ENCODE peak calls at places on chromosomes 2 and 18, in nine cellular contexts. Y is CD8-positive, alpha-beta T cell; R is kidney; U is fibroblast of lung; W is HL-60; Z is right lobe of liver; J is H9; D is nephron progenitor cell; S is WTC11. M is an unnamed sample.

GRCh38 chr18:76496200-76496890 is 1.3 kb upstream of the ZNF516 start:
- DNase-seq in Y (peak; percentile 57), R (peak; percentile 83), U (peak; percentile 87), W (peak; percentile 97), Z (peak; percentile 79), J (peak; percentile 76), D (peak; percentile 73), S (peak; percentile 72), M (peak; percentile 80)

GRCh38 chr18:8699948-8700347 is 5.4 kb upstream of the MTCL1 start:
- DNase-seq in Y (no peak), R (no peak), U (no peak), W (peak; percentile 15), Z (no peak), J (no peak), D (no peak), S (no peak), M (no peak)

GRCh38 chr2:28615691-28616090 is 119.8 kb downstream of the PLB1 start:
- DNase-seq in Y (no peak), R (no peak), U (no peak), W (no peak), Z (no peak), J (no peak), D (no peak), S (no peak), M (no peak)

GRCh38 chr2:215833531-215834162 is 179.7 kb downstream of the MREG start:
- DNase-seq in Y (no peak), R (no peak), U (peak; percentile 86), W (peak; percentile 40), Z (no peak), J (no peak), D (no peak), S (no peak), M (no peak)

GRCh38 chr2:54666741-54667639 is 56.5 kb upstream of the EML6 start:
- DNase-seq in Y (no peak), R (no peak), U (peak; percentile 86), W (no peak), Z (peak; percentile 86), J (no peak), D (no peak), S (no peak), M (no peak)

GRCh38 chr18:25057491-25058050 is 294.4 kb downstream of the ZNF521 start:
- DNase-seq in Y (no peak), R (no peak), U (peak; percentile 39), W (no peak), Z (no peak), J (no peak), D (no peak), S (no peak), M (no peak)

GRCh38 chr2:24107336-24107735 is 15.8 kb downstream of the PFN4 start:
- DNase-seq in Y (no peak), R (no peak), U (no peak), W (no peak), Z (no peak), J (no peak), D (no peak), S (no peak), M (no peak)

GRCh38 chr2:41937921-41938708 is 109.7 kb upstream of the PKDCC start:
- DNase-seq in Y (no peak), R (no peak), U (no peak), W (no peak), Z (no peak), J (peak; percentile 46), D (no peak), S (peak; percentile 36), M (no peak)

GRCh38 chr2:84833481-84834150 is 47.3 kb downstream of the TRABD2A start:
- DNase-seq in Y (no peak), R (no peak), U (no peak), W (no peak), Z (no peak), J (no peak), D (no peak), S (no peak), M (no peak)

GRCh38 chr18:39776766-39777165 is 2178.3 kb upstream of the PIK3C3 start:
- DNase-seq in Y (no peak), R (no peak), U (no peak), W (no peak), Z (no peak), J (no peak), D (no peak), S (no peak), M (no peak)

GRCh38 chr2:68564426-68564825 is 79.0 kb upstream of the PROKR1 start:
- DNase-seq in Y (no peak), R (no peak), U (no peak), W (no peak), Z (no peak), J (no peak), D (no peak), S (no peak), M (no peak)

GRCh38 chr2:28340312-28341202 is 52.1 kb upstream of the FOSL2 start:
- DNase-seq in Y (no peak), R (peak; percentile 48), U (no peak), W (no peak), Z (no peak), J (no peak), D (no peak), S (no peak), M (no peak)

GRCh38 chr2:46877619-46878113 is 37.9 kb downstream of the MCFD2 start:
- DNase-seq in Y (no peak), R (no peak), U (no peak), W (no peak), Z (no peak), J (no peak), D (no peak), S (no peak), M (no peak)

GRCh38 chr2:239703834-239704233 is 303.0 kb upstream of the HDAC4 start:
- DNase-seq in Y (no peak), R (no peak), U (no peak), W (no peak), Z (no peak), J (no peak), D (no peak), S (no peak), M (no peak)

GRCh38 chr2:241619602-241620418 is 17.1 kb downstream of the THAP4 start:
- DNase-seq in Y (no peak), R (no peak), U (no peak), W (no peak), Z (no peak), J (no peak), D (no peak), S (no peak), M (peak; percentile 71)

GRCh38 chr2:172082105-172082943 is 3.0 kb upstream of the DLX1 start:
- DNase-seq in Y (no peak), R (no peak), U (no peak), W (no peak), Z (no peak), J (no peak), D (no peak), S (no peak), M (no peak)

GRCh38 chr18:50275503-50276036 is 5.8 kb downstream of the MBD1 start:
- DNase-seq in Y (no peak), R (no peak), U (no peak), W (no peak), Z (no peak), J (no peak), D (no peak), S (no peak), M (no peak)

GRCh38 chr2:208579678-208580077 is 173.1 kb downstream of the PTH2R start:
- DNase-seq in Y (no peak), R (no peak), U (no peak), W (no peak), Z (no peak), J (no peak), D (no peak), S (no peak), M (no peak)

GRCh38 chr2:208586516-208586915 is 179.9 kb downstream of the PTH2R start:
- DNase-seq in Y (no peak), R (no peak), U (no peak), W (no peak), Z (no peak), J (no peak), D (no peak), S (no peak), M (no peak)

DNA sequence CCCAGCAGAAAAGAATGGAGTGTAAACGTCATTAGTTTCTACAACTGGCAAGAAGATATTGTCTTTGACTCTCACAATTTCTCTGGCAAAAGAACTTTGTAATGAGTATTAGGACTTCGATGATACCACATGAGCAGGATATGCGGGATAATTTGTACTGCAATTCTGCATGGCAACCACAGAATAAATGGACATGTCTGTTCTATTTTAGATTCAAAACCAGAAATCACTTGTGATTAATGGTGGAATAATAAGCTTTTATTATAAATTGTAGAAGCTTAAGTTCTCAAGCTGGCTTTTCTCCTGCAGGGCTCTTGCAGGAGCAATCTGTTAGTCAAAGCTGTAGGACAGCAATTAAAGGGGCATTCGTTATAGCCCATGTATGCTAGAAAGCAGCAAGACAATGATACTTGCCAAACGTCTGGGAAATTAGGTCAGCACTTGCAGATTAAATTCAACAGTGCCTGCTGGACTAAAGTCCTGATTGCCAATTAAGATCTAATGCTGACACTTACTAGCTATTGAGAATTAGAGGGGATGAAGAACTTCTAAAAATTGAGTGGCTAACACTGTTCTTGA is 177.9 kb downstream of the PTH2R start:
- DNase-seq in Y (no peak), R (no peak), U (no peak), W (no peak), Z (no peak), J (no peak), D (no peak), S (no peak), M (no peak)
- TF ChIP-seq CTCF in Y (no peak), R (no peak), U (no peak), W (no peak), Z (no peak), J (no peak), D (no peak), S (no peak), M (no peak)

GRCh38 chr2:207746131-207746530 is 23.6 kb downstream of the FZD5 start:
- DNase-seq in Y (peak; percentile 47), R (no peak), U (peak; percentile 83), W (peak; percentile 47), Z (no peak), J (peak; percentile 49), D (peak; percentile 59), S (peak; percentile 55), M (peak; percentile 67)
- TF ChIP-seq CTCF in Y (peak; percentile 70), R (peak; percentile 90), U (peak; percentile 98), W (peak; percentile 95), Z (peak; percentile 91), J (peak; percentile 96), D (peak; percentile 93), S (peak; percentile 83), M (peak; percentile 89)

GRCh38 chr2:78861546-78861945 is 164.0 kb upstream of the REG3G start:
- DNase-seq in Y (no peak), R (no peak), U (no peak), W (no peak), Z (no peak), J (no peak), D (no peak), S (no peak), M (no peak)
- TF ChIP-seq CTCF in Y (no peak), R (no peak), U (no peak), W (no peak), Z (peak; percentile 26), J (peak; percentile 74), D (peak; percentile 44), S (peak; percentile 51), M (peak; percentile 44)

DNA sequence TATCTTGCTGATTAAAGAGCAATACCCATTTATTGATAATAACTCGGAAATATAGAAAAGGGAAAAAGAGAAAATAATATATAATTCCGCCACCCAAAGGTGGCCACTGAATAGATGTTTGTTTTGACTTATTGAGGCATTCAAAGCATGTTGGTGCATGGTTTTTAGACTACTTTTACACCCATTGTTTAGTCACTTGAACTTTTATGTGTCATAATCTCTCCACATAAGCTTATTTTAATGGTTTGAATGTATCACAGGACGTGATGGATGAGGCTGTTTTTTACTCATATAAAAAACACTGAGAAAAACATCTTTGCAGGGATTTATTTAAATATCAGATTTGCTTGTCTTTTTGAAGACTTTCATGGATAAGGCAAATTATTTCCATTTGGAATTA is 120.4 kb downstream of the ACKR3 start:
- DNase-seq in Y (no peak), R (no peak), U (no peak), W (no peak), Z (no peak), J (no peak), D (no peak), S (no peak), M (no peak)
- TF ChIP-seq CTCF in Y (no peak), R (no peak), U (no peak), W (no peak), Z (no peak), J (no peak), D (no peak), S (no peak), M (no peak)